ENCODE peak calls at places on chromosomes 16 and 17, in four cellular contexts. E is astrocyte of the cerebellum, F is hypothalamus, N is A172. R is an unnamed sample.

GRCh38 chr16:4390266-4391260 is 18.9 kb downstream of the VASN start:
- DNase-seq in F (no peak), E (no peak), N (no peak), R (no peak)

GRCh38 chr16:87702325-87702811 is 63.4 kb downstream of the KLHDC4 start:
- DNase-seq in N (peak), E (no peak), F (no peak), R (no peak)

GRCh38 chr17:50132104-50132794 is 2.3 kb upstream of the SAMD14 start:
- DNase-seq in E (no peak), N (no peak), F (no peak), R (no peak)

GRCh38 chr17:63474914-63475460 is 1.9 kb upstream of the ACE start:
- DNase-seq in E (no peak), F (no peak), N (no peak), R (no peak)

GRCh38 chr16:12900599-12901203 is 697 bp upstream of the SHISA9 start:
- DNase-seq in F (no peak), N (no peak), E (no peak), R (no peak)

GRCh38 chr16:84486126-84486525 is 18.3 kb downstream of the MEAK7 start:
- DNase-seq in F (no peak), E (no peak), N (no peak), R (no peak)

GRCh38 chr17:49547566-49547965 is 28.1 kb upstream of the NXPH3 start:
- DNase-seq in F (no peak), N (no peak), E (no peak), R (no peak)

GRCh38 chr16:8679156-8679555 is 4.7 kb downstream of the ABAT start:
- DNase-seq in N (no peak), E (no peak), F (no peak), R (no peak)

GRCh38 chr17:56779306-56779705 is 54.4 kb downstream of the C17orf67 start:
- DNase-seq in E (no peak), N (no peak), F (no peak), R (no peak)

GRCh38 chr17:42023524-42024349 is 3.8 kb downstream of the NKIRAS2 start:
- DNase-seq in N (no peak), F (no peak), E (no peak), R (no peak)

GRCh38 chr17:77373298-77374169 is 232.8 kb downstream of the SEC14L1 start:
- DNase-seq in N (no peak), E (no peak), F (no peak), R (no peak)

GRCh38 chr16:67244387-67245188 is 2.7 kb downstream of the FHOD1 start:
- DNase-seq in N (peak), E (peak), F (peak), R (no peak)

GRCh38 chr17:66177048-66177447 is 14.9 kb downstream of the CEP112 start:
- DNase-seq in F (no peak), N (no peak), E (no peak), R (no peak)

GRCh38 chr17:62781356-62781755 is 26.8 kb downstream of the MARCHF10 start:
- DNase-seq in N (no peak), E (no peak), F (no peak), R (no peak)

GRCh38 chr17:37220609-37220953 is 155.2 kb upstream of the C17orf78 start:
- DNase-seq in E (peak), F (peak), N (peak), R (no peak)

GRCh38 chr16:81940781-81941560 is 70.3 kb downstream of the SDR42E1 start:
- DNase-seq in F (no peak), E (peak), N (peak), R (peak)

GRCh38 chr16:3665508-3665907 is 11.0 kb downstream of the DNASE1 start:
- DNase-seq in F (no peak), N (no peak), E (no peak), R (no peak)

GRCh38 chr16:86846136-86846535 is 267.8 kb downstream of the FOXL1 start:
- DNase-seq in E (no peak), N (no peak), F (no peak), R (no peak)

GRCh38 chr16:17414421-17414820 is 56.3 kb downstream of the XYLT1 start:
- DNase-seq in E (no peak), N (no peak), F (no peak), R (no peak)

GRCh38 chr16:66278111-66278531 is 88.4 kb upstream of the CDH5 start:
- DNase-seq in F (no peak), N (no peak), E (no peak), R (peak)

GRCh38 chr16:68800257-68800875 is 43.0 kb upstream of the TANGO6 start:
- DNase-seq in F (peak), E (peak), N (peak), R (peak)